ENCODE peak calls at places on chromosomes 3 and 15, in four cellular contexts. One of them, this sample, is unnamed.
A peak's percentile ranks its signal among the peaks of the same experiment; 100 is the strongest.

GRCh38 chr15:88139936-88140335 is 116.6 kb downstream of the NTRK3 start:
- DNase-seq in bronchial epithelial cell: no peak
- DNase-seq in ovary: no peak
- DNase-seq in naive thymus-derived CD4-positive, alpha-beta T cell: no peak
- DNase-seq in this sample: no peak

GRCh38 chr3:172106989-172107388 is 67.6 kb downstream of the FNDC3B start:
- DNase-seq in bronchial epithelial cell: peak; percentile 69
- DNase-seq in ovary: no peak
- DNase-seq in naive thymus-derived CD4-positive, alpha-beta T cell: no peak
- DNase-seq in this sample: no peak

GRCh38 chr3:124811441-124811840 is 75.7 kb downstream of the ITGB5 start:
- DNase-seq in bronchial epithelial cell: no peak
- DNase-seq in ovary: no peak
- DNase-seq in naive thymus-derived CD4-positive, alpha-beta T cell: no peak
- DNase-seq in this sample: no peak

GRCh38 chr3:30581982-30582381 is 24.4 kb upstream of the TGFBR2 start:
- DNase-seq in bronchial epithelial cell: no peak
- DNase-seq in ovary: no peak
- DNase-seq in naive thymus-derived CD4-positive, alpha-beta T cell: no peak
- DNase-seq in this sample: no peak

GRCh38 chr15:64749999-64750657 is 25.3 kb downstream of the RBPMS2 start:
- DNase-seq in bronchial epithelial cell: peak; percentile 5
- DNase-seq in ovary: no peak
- DNase-seq in naive thymus-derived CD4-positive, alpha-beta T cell: no peak
- DNase-seq in this sample: no peak

GRCh38 chr3:177490626-177491025 is 293.3 kb upstream of the TBL1XR1 start:
- DNase-seq in bronchial epithelial cell: no peak
- DNase-seq in ovary: no peak
- DNase-seq in naive thymus-derived CD4-positive, alpha-beta T cell: no peak
- DNase-seq in this sample: no peak

GRCh38 chr15:75720787-75721461 is 8.3 kb upstream of the CSPG4 start:
- DNase-seq in bronchial epithelial cell: peak; percentile 86
- DNase-seq in ovary: no peak
- DNase-seq in naive thymus-derived CD4-positive, alpha-beta T cell: no peak
- DNase-seq in this sample: peak; percentile 85

GRCh38 chr3:107796786-107797185 is 274.0 kb downstream of the BBX start:
- DNase-seq in bronchial epithelial cell: peak; percentile 92
- DNase-seq in ovary: no peak
- DNase-seq in naive thymus-derived CD4-positive, alpha-beta T cell: no peak
- DNase-seq in this sample: no peak

GRCh38 chr3:63849175-63849574 is 14.4 kb downstream of the THOC7 start:
- DNase-seq in bronchial epithelial cell: no peak
- DNase-seq in ovary: no peak
- DNase-seq in naive thymus-derived CD4-positive, alpha-beta T cell: no peak
- DNase-seq in this sample: no peak

GRCh38 chr15:92599394-92599970 is 56.1 kb downstream of the FAM174B start:
- DNase-seq in bronchial epithelial cell: no peak
- DNase-seq in ovary: no peak
- DNase-seq in naive thymus-derived CD4-positive, alpha-beta T cell: no peak
- DNase-seq in this sample: no peak

GRCh38 chr3:84885199-84885882 is 73.4 kb upstream of the CADM2 start:
- DNase-seq in bronchial epithelial cell: no peak
- DNase-seq in ovary: no peak
- DNase-seq in naive thymus-derived CD4-positive, alpha-beta T cell: no peak
- DNase-seq in this sample: no peak

GRCh38 chr3:127172670-127173515 is 20.0 kb upstream of the PRR23E start:
- DNase-seq in bronchial epithelial cell: no peak
- DNase-seq in ovary: no peak
- DNase-seq in naive thymus-derived CD4-positive, alpha-beta T cell: no peak
- DNase-seq in this sample: peak; percentile 38

GRCh38 chr15:76972420-76973361 is 22.2 kb upstream of the PSTPIP1 start:
- DNase-seq in bronchial epithelial cell: no peak
- DNase-seq in ovary: peak; percentile 62
- DNase-seq in naive thymus-derived CD4-positive, alpha-beta T cell: no peak
- DNase-seq in this sample: no peak

GRCh38 chr3:41362638-41363559 is 163.6 kb downstream of the CTNNB1 start:
- DNase-seq in bronchial epithelial cell: peak; percentile 15
- DNase-seq in ovary: no peak
- DNase-seq in naive thymus-derived CD4-positive, alpha-beta T cell: no peak
- DNase-seq in this sample: no peak

GRCh38 chr3:48120223-48120622 is 68.0 kb downstream of the CDC25A start:
- DNase-seq in bronchial epithelial cell: no peak
- DNase-seq in ovary: no peak
- DNase-seq in naive thymus-derived CD4-positive, alpha-beta T cell: no peak
- DNase-seq in this sample: no peak

GRCh38 chr3:113948015-113948917 is 453 bp downstream of the ZDHHC23 start:
- DNase-seq in bronchial epithelial cell: peak; percentile 14
- DNase-seq in ovary: peak; percentile 42
- DNase-seq in naive thymus-derived CD4-positive, alpha-beta T cell: peak; percentile 19
- DNase-seq in this sample: peak; percentile 36

GRCh38 chr3:99502871-99503270 is 135.5 kb upstream of the COL8A1 start:
- DNase-seq in bronchial epithelial cell: peak; percentile 7
- DNase-seq in ovary: no peak
- DNase-seq in naive thymus-derived CD4-positive, alpha-beta T cell: no peak
- DNase-seq in this sample: peak; percentile 13

GRCh38 chr3:141382571-141382970 is 14.3 kb downstream of the ZBTB38 start:
- DNase-seq in bronchial epithelial cell: no peak
- DNase-seq in ovary: no peak
- DNase-seq in naive thymus-derived CD4-positive, alpha-beta T cell: no peak
- DNase-seq in this sample: no peak

GRCh38 chr3:36804295-36805055 is 40.1 kb upstream of the DCLK3 start:
- DNase-seq in bronchial epithelial cell: no peak
- DNase-seq in ovary: no peak
- DNase-seq in naive thymus-derived CD4-positive, alpha-beta T cell: no peak
- DNase-seq in this sample: no peak

GRCh38 chr3:141330718-141331369 is 37.5 kb upstream of the ZBTB38 start:
- DNase-seq in bronchial epithelial cell: peak; percentile 59
- DNase-seq in ovary: no peak
- DNase-seq in naive thymus-derived CD4-positive, alpha-beta T cell: no peak
- DNase-seq in this sample: no peak

GRCh38 chr3:104596054-104596453 is 770.7 kb upstream of the ALCAM start:
- DNase-seq in bronchial epithelial cell: peak; percentile 42
- DNase-seq in ovary: no peak
- DNase-seq in naive thymus-derived CD4-positive, alpha-beta T cell: no peak
- DNase-seq in this sample: peak; percentile 62

GRCh38 chr3:177431525-177432255 is 234.4 kb upstream of the TBL1XR1 start:
- DNase-seq in bronchial epithelial cell: no peak
- DNase-seq in ovary: no peak
- DNase-seq in naive thymus-derived CD4-positive, alpha-beta T cell: no peak
- DNase-seq in this sample: no peak

GRCh38 chr3:184353546-184353941 is 7.9 kb downstream of the CLCN2 start:
- DNase-seq in bronchial epithelial cell: no peak
- DNase-seq in ovary: no peak
- DNase-seq in naive thymus-derived CD4-positive, alpha-beta T cell: no peak
- DNase-seq in this sample: no peak

GRCh38 chr3:94787734-94788133 is 724.9 kb downstream of the NSUN3 start:
- DNase-seq in bronchial epithelial cell: no peak
- DNase-seq in ovary: no peak
- DNase-seq in naive thymus-derived CD4-positive, alpha-beta T cell: no peak
- DNase-seq in this sample: peak; percentile 18

GRCh38 chr3:133506215-133506901 is 67.1 kb upstream of the CDV3 start:
- DNase-seq in bronchial epithelial cell: no peak
- DNase-seq in ovary: no peak
- DNase-seq in naive thymus-derived CD4-positive, alpha-beta T cell: no peak
- DNase-seq in this sample: no peak

GRCh38 chr3:124688580-124689454 is 41.4 kb upstream of the UMPS start:
- DNase-seq in bronchial epithelial cell: peak; percentile 67
- DNase-seq in ovary: peak; percentile 64
- DNase-seq in naive thymus-derived CD4-positive, alpha-beta T cell: peak; percentile 47
- DNase-seq in this sample: peak; percentile 80

GRCh38 chr15:98888839-98889479 is 118.6 kb downstream of the PGPEP1L start:
- DNase-seq in bronchial epithelial cell: peak; percentile 62
- DNase-seq in ovary: no peak
- DNase-seq in naive thymus-derived CD4-positive, alpha-beta T cell: no peak
- DNase-seq in this sample: peak; percentile 27

GRCh38 chr3:187227658-187228258 is 30.5 kb downstream of the RTP1 start:
- DNase-seq in bronchial epithelial cell: peak; percentile 36
- DNase-seq in ovary: no peak
- DNase-seq in naive thymus-derived CD4-positive, alpha-beta T cell: no peak
- DNase-seq in this sample: peak; percentile 84

GRCh38 chr15:48472756-48473155 is 141.5 kb downstream of the DUT start:
- DNase-seq in bronchial epithelial cell: peak; percentile 79
- DNase-seq in ovary: no peak
- DNase-seq in naive thymus-derived CD4-positive, alpha-beta T cell: no peak
- DNase-seq in this sample: peak; percentile 53

GRCh38 chr3:129491794-129492193 is 36.6 kb upstream of the RHO start:
- DNase-seq in bronchial epithelial cell: no peak
- DNase-seq in ovary: no peak
- DNase-seq in naive thymus-derived CD4-positive, alpha-beta T cell: no peak
- DNase-seq in this sample: no peak

GRCh38 chr3:54969652-54970051 is 41.8 kb upstream of the LRTM1 start:
- DNase-seq in bronchial epithelial cell: no peak
- DNase-seq in ovary: no peak
- DNase-seq in naive thymus-derived CD4-positive, alpha-beta T cell: no peak
- DNase-seq in this sample: no peak

DNA sequence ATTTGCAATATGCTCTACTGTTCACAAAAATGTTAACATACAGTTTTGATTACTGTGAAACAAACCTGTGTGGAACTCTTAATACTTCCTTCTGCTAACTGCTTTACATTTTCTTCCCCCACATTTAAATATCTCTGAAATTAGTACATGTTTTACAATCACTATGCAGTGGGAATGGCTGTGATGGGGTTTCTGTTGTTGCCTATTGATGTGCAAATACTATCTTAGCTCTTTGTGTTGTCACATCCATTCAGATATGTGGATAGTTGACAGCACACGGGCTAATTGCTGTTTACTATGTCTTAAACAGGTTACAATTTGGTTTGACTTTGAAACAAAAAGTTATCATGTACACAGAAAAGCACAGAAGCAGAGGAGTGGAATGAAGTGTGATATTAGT is 95.8 kb upstream of the CCNL1 start:
- DNase-seq in bronchial epithelial cell: no peak
- DNase-seq in ovary: no peak
- DNase-seq in naive thymus-derived CD4-positive, alpha-beta T cell: no peak
- DNase-seq in this sample: no peak
- H3K4me3 ChIP-seq in bronchial epithelial cell: no peak overlapping the region
- H3K4me3 ChIP-seq in ovary: no peak overlapping the region
- H3K4me3 ChIP-seq in naive thymus-derived CD4-positive, alpha-beta T cell: no peak overlapping the region
- H3K4me3 ChIP-seq in this sample: no peak overlapping the region

GRCh38 chr3:142445816-142446254 is 2.0 kb downstream of the XRN1 start:
- DNase-seq in bronchial epithelial cell: no peak
- DNase-seq in ovary: no peak
- DNase-seq in naive thymus-derived CD4-positive, alpha-beta T cell: no peak
- DNase-seq in this sample: peak; percentile 53
- H3K4me3 ChIP-seq in bronchial epithelial cell: no peak overlapping the region
- H3K4me3 ChIP-seq in ovary: peak overlapping the region; percentile 86
- H3K4me3 ChIP-seq in naive thymus-derived CD4-positive, alpha-beta T cell: peak overlapping the region; percentile 78
- H3K4me3 ChIP-seq in this sample: peak overlapping the region; percentile 98

GRCh38 chr3:148319161-148319915 is 378.4 kb upstream of the AGTR1 start:
- DNase-seq in bronchial epithelial cell: peak; percentile 88
- DNase-seq in ovary: no peak
- DNase-seq in naive thymus-derived CD4-positive, alpha-beta T cell: no peak
- DNase-seq in this sample: peak; percentile 47
- H3K4me3 ChIP-seq in bronchial epithelial cell: no peak overlapping the region
- H3K4me3 ChIP-seq in ovary: no peak overlapping the region
- H3K4me3 ChIP-seq in naive thymus-derived CD4-positive, alpha-beta T cell: no peak overlapping the region
- H3K4me3 ChIP-seq in this sample: no peak overlapping the region

DNA sequence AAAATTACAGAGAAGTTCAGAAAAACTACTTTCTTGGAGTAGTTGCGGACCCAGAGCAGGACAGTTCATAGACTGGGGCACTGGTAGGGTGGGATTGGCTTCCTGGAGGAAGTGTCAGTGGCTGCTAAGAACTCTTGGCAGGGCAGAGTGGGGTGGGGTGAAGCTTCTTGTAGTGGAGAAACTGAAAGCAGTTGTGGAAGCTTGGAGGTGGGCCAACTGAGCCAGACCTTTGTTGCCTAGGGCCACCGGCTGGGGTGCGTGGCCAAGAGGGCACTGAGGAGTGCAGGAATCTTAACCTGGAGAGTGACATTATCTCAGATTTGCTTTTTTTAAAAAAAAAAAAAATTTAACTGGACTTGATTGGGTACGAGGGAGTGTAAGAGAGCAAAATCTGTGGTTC is 3.2 kb downstream of the KAT2B start:
- DNase-seq in bronchial epithelial cell: no peak
- DNase-seq in ovary: peak; percentile 78
- DNase-seq in naive thymus-derived CD4-positive, alpha-beta T cell: peak; percentile 18
- DNase-seq in this sample: no peak
- H3K4me3 ChIP-seq in bronchial epithelial cell: no peak overlapping the region
- H3K4me3 ChIP-seq in ovary: no peak overlapping the region
- H3K4me3 ChIP-seq in naive thymus-derived CD4-positive, alpha-beta T cell: peak overlapping the region; percentile 57
- H3K4me3 ChIP-seq in this sample: no peak overlapping the region

GRCh38 chr15:96330064-96330449 is 443 bp upstream of the NR2F2 start:
- DNase-seq in bronchial epithelial cell: no peak
- DNase-seq in ovary: peak; percentile 89
- DNase-seq in naive thymus-derived CD4-positive, alpha-beta T cell: no peak
- DNase-seq in this sample: peak; percentile 81

GRCh38 chr15:96330450-96331140 is at the start of gene NR2F2:
- DNase-seq in bronchial epithelial cell: peak; percentile 87
- DNase-seq in ovary: peak; percentile 98
- DNase-seq in naive thymus-derived CD4-positive, alpha-beta T cell: no peak
- DNase-seq in this sample: peak; percentile 97

GRCh38 chr15:96328101-96328958 is 2.2 kb upstream of the NR2F2 start:
- DNase-seq in bronchial epithelial cell: no peak
- DNase-seq in ovary: no peak
- DNase-seq in naive thymus-derived CD4-positive, alpha-beta T cell: no peak
- DNase-seq in this sample: peak; percentile 27

GRCh38 chr15:96331141-96331941 is 841 bp downstream of the NR2F2 start:
- DNase-seq in bronchial epithelial cell: no peak
- DNase-seq in ovary: peak; percentile 45
- DNase-seq in naive thymus-derived CD4-positive, alpha-beta T cell: no peak
- DNase-seq in this sample: peak; percentile 31

DNA sequence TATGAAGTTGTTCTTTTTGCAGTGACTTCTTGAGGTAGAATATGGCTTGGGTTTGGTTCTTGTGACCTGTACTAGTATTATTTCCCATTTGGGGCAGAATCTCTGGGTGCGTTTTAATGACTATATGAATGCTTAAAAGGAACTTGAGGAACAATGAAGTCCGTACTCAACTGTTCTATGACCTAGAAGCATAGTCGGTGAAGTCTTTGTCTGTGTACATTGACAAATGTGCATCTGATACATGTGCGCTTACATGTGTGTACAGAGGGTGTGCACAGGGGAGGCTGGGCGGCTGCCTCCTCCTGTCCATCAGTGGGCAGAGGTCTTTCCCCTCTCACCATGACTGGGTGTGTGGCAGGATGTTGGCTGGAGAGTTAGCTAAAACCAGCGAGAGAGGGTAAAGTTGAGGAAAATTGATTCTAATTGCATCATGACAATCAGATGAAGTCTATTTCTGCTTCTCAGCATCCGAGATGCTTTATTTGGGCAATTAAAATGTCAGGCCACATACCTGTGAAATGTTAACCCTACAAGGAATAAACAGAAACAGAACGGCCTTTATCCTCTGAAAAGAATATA is 1.0 kb upstream of the NR2F2 start:
- DNase-seq in bronchial epithelial cell: no peak
- DNase-seq in ovary: peak; percentile 49
- DNase-seq in naive thymus-derived CD4-positive, alpha-beta T cell: no peak
- DNase-seq in this sample: peak; percentile 38
- H3K4me3 ChIP-seq in bronchial epithelial cell: peak overlapping the region; percentile 53
- H3K4me3 ChIP-seq in ovary: peak overlapping the region; percentile 73
- H3K4me3 ChIP-seq in naive thymus-derived CD4-positive, alpha-beta T cell: no peak overlapping the region
- H3K4me3 ChIP-seq in this sample: peak overlapping the region; percentile 85